ENCODE peak calls at places on chromosomes 12 and 14, in ten cellular contexts. J is T-helper 9 cell; S is central memory CD8-positive, alpha-beta T cell; G is NCI-H510A treated with DMSO at 0.1 percent for 48 hours; Q is sigmoid colon; E is MCF 10A; F is activated CD8-positive, alpha-beta memory T cell treated with anti-CD3 and anti-CD28 coated beads for 1 hour; A is GM03348; H is stimulated activated CD4-positive, alpha-beta T cell treated with anti-CD3 and anti-CD28 coated beads, Interleukin-12 subunit alpha, Interleukin-12 subunit beta, amount 100 ng/mL, for 4 hours; Z is caudate nucleus. W is an unnamed sample.

GRCh38 chr14:50616275-50616674 is 51.8 kb downstream of the SAV1 start:
- DNase-seq in J (no peak), S (no peak), G (no peak), Q (no peak), E (no peak), F (no peak), A (no peak), H (no peak), Z (no peak), W (no peak)

GRCh38 chr14:28294834-28295440 is 471.6 kb upstream of the FOXG1 start:
- DNase-seq in J (no peak), S (no peak), G (no peak), Q (no peak), E (peak; percentile 75), F (no peak), A (no peak), H (no peak), Z (no peak), W (no peak)

GRCh38 chr12:107267604-107268003 is 174.3 kb upstream of the CRY1 start:
- DNase-seq in J (no peak), S (no peak), G (no peak), Q (no peak), E (no peak), F (no peak), A (no peak), H (no peak), Z (no peak), W (no peak)

GRCh38 chr12:133233006-133233405 is 2.7 kb downstream of the ANHX start:
- DNase-seq in J (no peak), S (no peak), G (no peak), Q (no peak), E (no peak), F (no peak), A (no peak), H (no peak), Z (no peak), W (no peak)

GRCh38 chr14:93112891-93113677 is 2.6 kb downstream of the ITPK1 start:
- DNase-seq in J (peak; percentile 78), S (peak; percentile 65), G (peak; percentile 81), Q (peak; percentile 92), E (peak; percentile 87), F (peak; percentile 42), A (peak; percentile 81), H (peak; percentile 73), Z (peak; percentile 19), W (peak; percentile 45)

GRCh38 chr12:112978163-112979081 is at the start of gene OAS2:
- DNase-seq in J (peak; percentile 49), S (peak; percentile 52), G (no peak), Q (peak; percentile 73), E (peak; percentile 46), F (peak; percentile 24), A (peak; percentile 76), H (peak; percentile 55), Z (no peak), W (no peak)

GRCh38 chr14:49044981-49045380 is 541.2 kb downstream of the RPS29 start:
- DNase-seq in J (no peak), S (no peak), G (no peak), Q (no peak), E (no peak), F (no peak), A (no peak), H (no peak), Z (no peak), W (no peak)

GRCh38 chr12:60666895-60667294 is 1071.1 kb downstream of the SLC16A7 start:
- DNase-seq in J (no peak), S (no peak), G (no peak), Q (no peak), E (no peak), F (no peak), A (no peak), H (no peak), Z (no peak), W (no peak)

GRCh38 chr12:53743277-53744129 is 8.3 kb downstream of the CISTR start:
- DNase-seq in J (peak; percentile 44), S (peak; percentile 49), G (peak; percentile 40), Q (no peak), E (peak; percentile 75), F (no peak), A (peak; percentile 87), H (peak; percentile 48), Z (peak; percentile 26), W (peak; percentile 56)

GRCh38 chr12:23002381-23002780 is 377.4 kb downstream of the ETNK1 start:
- DNase-seq in J (no peak), S (no peak), G (no peak), Q (no peak), E (no peak), F (no peak), A (no peak), H (no peak), Z (no peak), W (no peak)

GRCh38 chr12:25984759-25985158 is 26.3 kb downstream of the RASSF8 start:
- DNase-seq in J (no peak), S (no peak), G (no peak), Q (no peak), E (no peak), F (no peak), A (no peak), H (no peak), Z (no peak), W (no peak)

GRCh38 chr14:95361373-95362179 is 41.9 kb upstream of the CLMN start:
- DNase-seq in J (peak; percentile 4), S (no peak), G (no peak), Q (no peak), E (peak; percentile 72), F (no peak), A (peak; percentile 40), H (peak; percentile 31), Z (peak; percentile 3), W (no peak)

GRCh38 chr12:62192486-62193250 is 67.5 kb upstream of the USP15 start:
- DNase-seq in J (peak; percentile 2), S (no peak), G (peak; percentile 96), Q (peak; percentile 59), E (peak; percentile 86), F (no peak), A (peak; percentile 88), H (peak; percentile 16), Z (peak; percentile 9), W (peak; percentile 32)

GRCh38 chr12:19031032-19031431 is 98.5 kb upstream of the PLEKHA5 start:
- DNase-seq in J (no peak), S (no peak), G (no peak), Q (no peak), E (peak; percentile 69), F (no peak), A (peak; percentile 83), H (no peak), Z (no peak), W (peak; percentile 4)

GRCh38 chr14:95514131-95515079 is 2.0 kb downstream of the SYNE3 start:
- DNase-seq in J (no peak), S (no peak), G (peak; percentile 68), Q (no peak), E (peak; percentile 26), F (no peak), A (no peak), H (no peak), Z (no peak), W (no peak)

GRCh38 chr14:100534528-100535286 is 52.5 kb downstream of the BEGAIN start:
- DNase-seq in J (no peak), S (peak; percentile 9), G (no peak), Q (peak; percentile 53), E (no peak), F (no peak), A (no peak), H (no peak), Z (no peak), W (no peak)

GRCh38 chr12:53380104-53380796 is at the start of gene SP1:
- DNase-seq in J (peak; percentile 98), S (peak; percentile 98), G (peak; percentile 86), Q (peak; percentile 97), E (peak; percentile 91), F (peak; percentile 61), A (peak; percentile 96), H (peak; percentile 84), Z (peak; percentile 89), W (no peak)

GRCh38 chr14:79543966-79544365 is 667.3 kb downstream of the DIO2 start:
- DNase-seq in J (no peak), S (no peak), G (no peak), Q (no peak), E (peak; percentile 55), F (no peak), A (peak; percentile 27), H (no peak), Z (no peak), W (no peak)

GRCh38 chr14:73896521-73896920 is 9.9 kb downstream of the ZNF410 start:
- DNase-seq in J (no peak), S (no peak), G (no peak), Q (no peak), E (peak; percentile 34), F (no peak), A (no peak), H (no peak), Z (no peak), W (no peak)

GRCh38 chr12:53820503-53820902 is 68.7 kb upstream of the CISTR start:
- DNase-seq in J (no peak), S (no peak), G (no peak), Q (no peak), E (peak; percentile 66), F (no peak), A (peak; percentile 47), H (no peak), Z (no peak), W (no peak)

GRCh38 chr12:15846887-15847286 is 35.3 kb upstream of the STRAP start:
- DNase-seq in J (no peak), S (no peak), G (no peak), Q (peak; percentile 70), E (no peak), F (no peak), A (peak; percentile 80), H (no peak), Z (no peak), W (no peak)

GRCh38 chr12:70645494-70646317 is 8.5 kb upstream of the PTPRB start:
- DNase-seq in J (no peak), S (no peak), G (no peak), Q (no peak), E (peak; percentile 90), F (no peak), A (peak; percentile 75), H (no peak), Z (no peak), W (peak; percentile 30)

GRCh38 chr14:96198430-96199133 is 6.1 kb upstream of the BDKRB2 start:
- DNase-seq in J (no peak), S (no peak), G (no peak), Q (no peak), E (no peak), F (no peak), A (no peak), H (no peak), Z (no peak), W (no peak)

GRCh38 chr12:130922584-130922983 is 31.1 kb upstream of the ADGRD1 start:
- DNase-seq in J (no peak), S (no peak), G (no peak), Q (no peak), E (no peak), F (no peak), A (no peak), H (no peak), Z (no peak), W (no peak)

GRCh38 chr12:94380507-94380906 is 79.2 kb downstream of the CEP83 start:
- DNase-seq in J (no peak), S (no peak), G (peak; percentile 83), Q (no peak), E (no peak), F (no peak), A (no peak), H (no peak), Z (no peak), W (no peak)

GRCh38 chr14:55715889-55716288 is 135.9 kb downstream of the KTN1 start:
- DNase-seq in J (no peak), S (no peak), G (no peak), Q (peak; percentile 79), E (no peak), F (no peak), A (peak; percentile 69), H (no peak), Z (no peak), W (no peak)

W was measured in Panc1.